ENCODE peak calls at places on chromosomes 3 and 15, in nine cellular contexts. I is BJ; N is neuronal stem cell; C is stimulated activated CD4-positive, alpha-beta T cell treated with anti-CD3 and anti-CD28 coated beads, Interleukin-12 subunit alpha, Interleukin-12 subunit beta, amount 100 ng/mL, for 4 hours; W is AG04450; J is A549; X is mammary epithelial cell; R is RCC 7860; O is activated T-cell treated with anti-CD3 and anti-CD28 coated beads for 24 hours. Y is an unnamed sample.

GRCh38 chr3:53749428-53749827 is 96.8 kb downstream of the CHDH start:
- DNase-seq in X (no peak), R (no peak), O (no peak), C (no peak), I (no peak), N (no peak), W (no peak), J (no peak), Y (no peak)

GRCh38 chr15:100784493-100785180 is 95.0 kb upstream of the ALDH1A3 start:
- DNase-seq in N (no peak), R (no peak), O (no peak), C (no peak), W (no peak), J (no peak), I (no peak), X (no peak), Y (no peak)

GRCh38 chr3:100702082-100703014 is 6.9 kb upstream of the TFG start:
- DNase-seq in O (no peak), R (no peak), N (no peak), J (no peak), W (no peak), C (no peak), X (peak), I (no peak), Y (no peak)

GRCh38 chr15:51879555-51879954 is 50.1 kb downstream of the TMOD3 start:
- DNase-seq in R (peak), N (no peak), C (no peak), O (no peak), J (no peak), W (no peak), X (peak), I (no peak), Y (no peak)

GRCh38 chr15:55649058-55649423 is 60.9 kb upstream of the PYGO1 start:
- DNase-seq in I (peak), X (peak), C (no peak), R (peak), W (peak), O (no peak), N (no peak), J (no peak), Y (peak)

GRCh38 chr3:185549111-185549510 is 3.3 kb downstream of the LIPH start:
- DNase-seq in O (no peak), I (peak), C (no peak), R (peak), N (no peak), J (peak), X (peak), W (peak), Y (peak)

GRCh38 chr3:150314248-150315027 is 93.7 kb upstream of the TSC22D2 start:
- DNase-seq in W (no peak), X (no peak), J (no peak), R (no peak), I (no peak), N (no peak), C (no peak), O (no peak), Y (no peak)

GRCh38 chr3:42875325-42876151 is at the start of gene CYP8B1:
- DNase-seq in W (no peak), C (no peak), O (no peak), J (no peak), N (no peak), I (no peak), R (no peak), X (no peak), Y (no peak)

GRCh38 chr3:149892371-149892770 is 78.3 kb downstream of the PFN2 start:
- DNase-seq in N (no peak), R (no peak), J (no peak), W (no peak), C (no peak), O (no peak), X (no peak), I (no peak), Y (no peak)

GRCh38 chr15:58146734-58147133 is 8.6 kb downstream of the AQP9 start:
- DNase-seq in C (no peak), X (peak), J (peak), W (no peak), N (no peak), I (no peak), O (no peak), R (peak), Y (peak)

GRCh38 chr3:57557088-57557537 is 1.0 kb downstream of the PDE12 start:
- DNase-seq in I (no peak), J (peak), W (no peak), O (peak), C (peak), N (peak), R (peak), X (peak), Y (peak)

GRCh38 chr3:66158933-66159332 is 61.9 kb upstream of the SLC25A26 start:
- DNase-seq in X (no peak), W (no peak), J (no peak), N (no peak), O (no peak), R (no peak), C (no peak), I (no peak), Y (no peak)

GRCh38 chr3:142278451-142278850 is 53.1 kb upstream of the GK5 start:
- DNase-seq in C (no peak), J (no peak), N (no peak), I (no peak), X (no peak), R (no peak), O (no peak), W (no peak), Y (no peak)

GRCh38 chr15:67063689-67064606 is 1.5 kb upstream of the SMAD3 start:
- DNase-seq in X (no peak), O (no peak), I (no peak), J (peak), N (peak), C (no peak), R (peak), W (no peak), Y (no peak)

GRCh38 chr3:106249159-106249558 is 380.3 kb upstream of the CBLB start:
- DNase-seq in J (no peak), N (no peak), C (no peak), W (peak), I (no peak), X (peak), O (no peak), R (no peak), Y (no peak)

Y was measured in A172.